ENCODE peak calls at places on chromosomes 7 and 10, in ten cellular contexts. E, J, T, X, C, H, D, I, Q and V are unnamed samples.

GRCh38 chr10:132417957-132418441 is 21.0 kb downstream of the PWWP2B start:
- DNase-seq in C (peak; percentile 68), H (no peak), J (no peak), X (no peak), D (peak; percentile 86), T (no peak), I (no peak), Q (peak; percentile 18), E (no peak), V (no peak)

GRCh38 chr7:132865766-132866531 is 215.9 kb downstream of the CHCHD3 start:
- DNase-seq in D (no peak), I (peak; percentile 17), C (peak; percentile 24), T (no peak), E (no peak), Q (no peak), J (no peak), H (no peak), X (no peak), V (no peak)

GRCh38 chr10:114499630-114500190 is 95.4 kb upstream of the AFAP1L2 start:
- DNase-seq in X (peak; percentile 67), C (no peak), J (no peak), Q (no peak), D (no peak), H (no peak), I (no peak), E (no peak), T (no peak), V (no peak)

GRCh38 chr10:71690094-71690720 is 29.4 kb downstream of the C10orf105 start:
- DNase-seq in T (no peak), H (no peak), J (no peak), D (peak; percentile 55), E (no peak), Q (no peak), I (no peak), C (no peak), X (no peak), V (no peak)

GRCh38 chr10:3578159-3578558 is 206.8 kb downstream of the KLF6 start:
- DNase-seq in I (no peak), Q (no peak), C (no peak), J (no peak), T (no peak), E (no peak), H (no peak), D (no peak), X (no peak), V (no peak)

GRCh38 chr7:30472081-30472770 is 6.4 kb downstream of the NOD1 start:
- DNase-seq in E (no peak), X (no peak), J (no peak), Q (no peak), D (no peak), T (no peak), C (no peak), I (no peak), H (no peak), V (peak; percentile 74)

GRCh38 chr10:43203491-43204393 is 63.1 kb downstream of the RASGEF1A start:
- DNase-seq in H (peak; percentile 20), E (no peak), T (peak; percentile 43), C (peak; percentile 43), I (no peak), D (peak; percentile 88), J (peak; percentile 19), Q (no peak), X (no peak), V (peak; percentile 96)

GRCh38 chr7:111112439-111112838 is 21.5 kb downstream of the LRRN3 start:
- DNase-seq in T (no peak), D (no peak), X (no peak), I (no peak), C (no peak), Q (no peak), H (no peak), J (no peak), E (no peak), V (no peak)

GRCh38 chr10:21531164-21531563 is 2.9 kb upstream of the MLLT10 start:
- DNase-seq in I (no peak), D (no peak), Q (no peak), H (no peak), E (no peak), J (no peak), X (no peak), C (no peak), T (peak; percentile 35), V (no peak)

GRCh38 chr10:94546058-94546595 is 539 bp downstream of the HELLS start:
- DNase-seq in H (no peak), J (peak; percentile 27), Q (no peak), I (peak; percentile 13), T (peak; percentile 20), X (no peak), E (no peak), C (no peak), D (no peak), V (no peak)

GRCh38 chr7:149781921-149782320 is 8.5 kb upstream of the ZNF467 start:
- DNase-seq in E (no peak), I (no peak), J (no peak), X (no peak), H (no peak), T (no peak), Q (peak; percentile 16), C (no peak), D (peak; percentile 67), V (no peak)

GRCh38 chr10:77301305-77301730 is 336.3 kb downstream of the KCNMA1 start:
- DNase-seq in X (no peak), Q (no peak), D (no peak), J (no peak), I (no peak), T (no peak), E (no peak), C (no peak), H (no peak), V (no peak)

GRCh38 chr7:70647801-70648491 is 484.0 kb upstream of the GALNT17 start:
- DNase-seq in E (peak; percentile 11), Q (no peak), J (no peak), T (no peak), D (no peak), I (no peak), C (peak; percentile 43), X (peak; percentile 77), H (no peak), V (no peak)

DNA sequence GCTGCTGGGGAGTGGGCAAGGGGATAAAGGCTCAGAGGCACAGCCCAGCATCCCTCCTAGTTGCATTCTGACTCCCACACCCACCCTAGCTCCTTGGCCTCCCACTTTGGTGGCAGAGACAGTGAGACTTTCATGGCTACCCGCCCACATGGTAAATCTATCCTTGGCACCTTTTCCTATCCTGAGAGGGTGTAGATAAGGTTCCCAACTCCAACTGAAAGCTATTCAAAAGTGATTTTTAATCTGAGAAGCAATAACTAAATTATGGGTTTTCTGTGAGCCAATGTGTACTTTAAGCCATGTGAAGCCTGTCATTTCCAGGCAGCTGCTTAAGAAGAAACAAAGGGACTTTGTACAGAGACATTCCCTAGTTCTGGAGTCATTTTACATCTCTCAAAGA is 9.1 kb downstream of the LAMB1 start:
- DNase-seq in C (no peak), H (no peak), D (no peak), E (no peak), Q (no peak), I (no peak), X (no peak), J (no peak), T (no peak), V (no peak)
- H3K4me1 ChIP-seq in C (peaks cover 12% of the 10 kb centered on the region), H (peaks cover 39% of the 10 kb centered on the region), D (peaks cover 22% of the 10 kb centered on the region), E (peaks cover 4% of the 10 kb centered on the region), Q (peaks cover 73% of the 10 kb centered on the region), I (peaks cover 54% of the 10 kb centered on the region), X (no peaks in the 10 kb centered on the region), J (peaks cover 17% of the 10 kb centered on the region), T (peaks cover 51% of the 10 kb centered on the region), V (peaks cover 3% of the 10 kb centered on the region)

GRCh38 chr10:76050291-76050625 is 618.8 kb downstream of the LRMDA start:
- DNase-seq in J (no peak), T (no peak), C (no peak), X (no peak), Q (no peak), D (no peak), E (no peak), H (no peak), I (no peak), V (no peak)
- H3K27ac ChIP-seq in J (peak overlapping the region; percentile 91), T (no peak overlapping the region), C (no peak overlapping the region), X (no peak overlapping the region), Q (no peak overlapping the region), D (no peak overlapping the region), E (no peak overlapping the region), H (no peak overlapping the region), I (peak overlapping the region; percentile 93), V (peak overlapping the region; percentile 85)

DNA sequence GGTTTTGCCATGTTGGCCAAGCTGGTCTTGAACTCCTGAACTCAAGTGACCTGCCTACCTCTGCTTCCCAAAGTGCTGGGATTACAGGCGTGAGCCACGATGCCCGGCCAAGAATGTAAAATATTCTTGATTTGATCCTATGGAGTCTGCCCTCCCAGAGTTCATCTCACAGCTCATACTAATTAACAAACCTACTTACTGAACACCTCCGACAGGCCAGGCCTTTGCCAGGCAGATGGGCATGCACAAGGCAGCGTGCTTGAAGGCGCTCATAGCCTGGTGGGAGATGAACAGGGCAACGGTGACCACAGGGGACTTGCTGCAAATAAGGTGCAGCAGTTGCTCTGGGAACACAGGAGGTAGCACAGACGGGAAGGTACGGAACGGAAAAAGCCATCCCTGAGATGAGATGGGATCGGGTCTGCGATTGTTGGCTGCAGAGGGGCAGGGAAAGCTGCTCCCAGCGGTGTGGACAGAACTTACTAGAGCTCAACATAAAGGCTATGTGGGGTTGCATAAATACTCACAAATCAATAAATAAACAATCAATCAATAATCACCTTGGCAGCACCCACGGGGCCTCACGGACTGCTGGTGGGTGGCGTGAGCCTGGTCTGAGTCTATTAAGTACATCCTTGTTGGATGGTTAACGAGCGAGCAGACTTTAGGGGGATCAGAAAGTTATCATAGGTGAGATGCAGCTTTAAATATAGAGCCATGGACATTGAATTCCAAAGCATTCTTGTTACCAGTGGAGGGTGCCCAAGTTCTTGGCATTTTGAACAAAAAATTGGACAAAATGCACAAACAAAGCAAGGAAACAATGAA is 4.7 kb downstream of the ACBD7 start:
- DNase-seq in Q (no peak), T (no peak), J (no peak), X (no peak), H (no peak), I (no peak), C (no peak), E (no peak), D (no peak), V (no peak)
- TF ChIP-seq CTCF in Q (no peak), T (no peak), J (no peak), X (no peak), H (no peak), I (no peak), C (no peak), E (no peak), D (no peak), V (no peak)

DNA sequence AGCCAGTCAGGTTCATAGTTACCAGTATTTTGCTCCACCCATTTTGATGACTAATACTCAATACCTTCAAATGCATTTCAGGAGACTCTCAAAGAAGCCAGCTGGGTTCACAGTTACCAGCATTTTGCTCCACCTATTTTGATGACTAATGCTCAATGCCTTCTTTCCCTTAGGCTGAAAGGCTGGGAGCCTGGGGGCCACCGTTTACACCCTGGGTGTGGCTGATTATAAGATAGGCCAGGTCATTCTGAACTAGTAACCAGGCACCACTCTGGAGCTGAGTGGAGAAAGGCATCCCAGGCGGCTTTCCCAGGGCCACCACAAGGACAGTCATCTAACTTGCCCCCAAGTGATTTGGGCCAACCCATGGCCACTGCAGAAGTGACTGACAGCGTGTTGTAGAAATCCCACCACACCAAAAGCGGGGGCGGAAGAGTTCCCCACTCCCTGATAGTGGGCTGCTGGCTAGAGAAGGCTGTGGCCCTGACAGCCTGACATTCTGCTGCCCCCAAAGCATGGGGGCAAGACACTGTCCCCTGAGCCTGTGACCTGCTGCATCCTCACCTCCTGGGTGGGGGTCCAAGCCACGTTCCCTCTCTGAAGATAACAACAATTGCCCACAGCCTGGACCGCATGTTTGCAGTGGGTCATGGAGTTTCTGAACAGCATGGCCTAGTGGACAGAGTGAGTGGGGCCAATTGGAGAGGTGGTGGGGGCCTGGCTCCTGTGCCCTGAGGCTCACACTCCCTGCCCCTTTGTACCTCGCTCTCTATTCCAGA is 23.0 kb upstream of the ZNF488 start:
- DNase-seq in X (no peak), C (no peak), J (no peak), T (peak; percentile 91), I (peak; percentile 80), H (no peak), E (no peak), D (peak; percentile 45), Q (no peak), V (peak; percentile 77)
- H3K4me1 ChIP-seq in X (no peaks in the 10 kb centered on the region), C (peaks cover 5% of the 10 kb centered on the region), J (peaks cover 8% of the 10 kb centered on the region), T (peaks cover 63% of the 10 kb centered on the region), I (peaks cover 28% of the 10 kb centered on the region), H (peaks cover 9% of the 10 kb centered on the region), E (no peaks in the 10 kb centered on the region), D (peaks cover 7% of the 10 kb centered on the region), Q (peaks cover 15% of the 10 kb centered on the region), V (peaks cover 8% of the 10 kb centered on the region)